ENCODE peak calls at places on chromosomes 5 and 9, in five cellular contexts. L is adrenal gland, A is sigmoid colon, F is right lobe of liver, M is prostate gland. N is an unnamed sample.

GRCh38 chr5:116598871-116599270 is 24.2 kb upstream of the SEMA6A start:
- DNase-seq in L (no peak), A (no peak), F (no peak), M (no peak), N (no peak)

GRCh38 chr5:58401701-58402100 is 58.2 kb downstream of the PLK2 start:
- DNase-seq in L (no peak), A (no peak), F (no peak), M (no peak), N (no peak)

GRCh38 chr5:57911466-57911865 is 428.9 kb upstream of the ACTBL2 start:
- DNase-seq in L (no peak), A (no peak), F (no peak), M (no peak), N (no peak)

GRCh38 chr9:116705531-116705930 is 18.4 kb downstream of the TRIM32 start:
- DNase-seq in L (no peak), A (no peak), F (no peak), M (no peak), N (no peak)

GRCh38 chr5:76641514-76642120 is 18.4 kb upstream of the F2RL2 start:
- DNase-seq in L (peak), A (no peak), F (no peak), M (peak), N (no peak)

GRCh38 chr5:144331361-144331760 is 160.7 kb downstream of the KCTD16 start:
- DNase-seq in L (no peak), A (no peak), F (no peak), M (no peak), N (no peak)

GRCh38 chr5:13470975-13471374 is 473.5 kb downstream of the DNAH5 start:
- DNase-seq in L (no peak), A (no peak), F (no peak), M (no peak), N (no peak)

GRCh38 chr5:133892774-133893173 is 75.7 kb downstream of the C5orf15 start:
- DNase-seq in L (no peak), A (peak), F (no peak), M (no peak), N (peak)

GRCh38 chr5:123044926-123045617 is 8.5 kb upstream of the PPIC start:
- DNase-seq in L (no peak), A (no peak), F (no peak), M (no peak), N (no peak)

GRCh38 chr5:177071671-177072385 is 14.9 kb upstream of the FGFR4 start:
- DNase-seq in L (peak), A (peak), F (no peak), M (peak), N (no peak)

GRCh38 chr5:192970-193831 is 1.9 kb downstream of the LRRC14B start:
- DNase-seq in L (no peak), A (peak), F (no peak), M (no peak), N (peak)

GRCh38 chr9:131709741-131710499 is 30.0 kb downstream of the RAPGEF1 start:
- DNase-seq in L (no peak), A (no peak), F (no peak), M (no peak), N (no peak)

GRCh38 chr9:91131433-91131839 is 230.3 kb downstream of the AUH start:
- DNase-seq in L (peak), A (peak), F (no peak), M (peak), N (no peak)

GRCh38 chr5:174247239-174247638 is 201.7 kb downstream of the NSG2 start:
- DNase-seq in L (no peak), A (no peak), F (no peak), M (no peak), N (no peak)

GRCh38 chr5:78328585-78329173 is 31.7 kb upstream of the SCAMP1 start:
- DNase-seq in L (no peak), A (no peak), F (no peak), M (no peak), N (no peak)

GRCh38 chr5:372556-372910 is 51.0 kb downstream of the AHRR start:
- DNase-seq in L (no peak), A (no peak), F (no peak), M (no peak), N (peak)

GRCh38 chr5:1913578-1913977 is 30.9 kb upstream of the IRX4 start:
- DNase-seq in L (no peak), A (peak), F (no peak), M (no peak), N (peak)

GRCh38 chr5:83313431-83313830 is 158.1 kb upstream of the VCAN start:
- DNase-seq in L (no peak), A (no peak), F (no peak), M (no peak), N (no peak)

GRCh38 chr5:150529555-150529954 is 21.6 kb downstream of the NDST1 start:
- DNase-seq in L (no peak), A (no peak), F (no peak), M (no peak), N (no peak)

GRCh38 chr5:141877478-141878185 is 578 bp downstream of the PCDH1 start:
- DNase-seq in L (no peak), A (no peak), F (peak), M (peak), N (peak)

GRCh38 chr5:143101740-143102386 is 301.6 kb downstream of the NR3C1 start:
- DNase-seq in L (no peak), A (no peak), F (no peak), M (no peak), N (no peak)

GRCh38 chr5:32531885-32532520 is 53.4 kb upstream of the SUB1 start:
- DNase-seq in L (no peak), A (no peak), F (no peak), M (no peak), N (no peak)

GRCh38 chr5:168020522-168021294 is 270.7 kb upstream of the WWC1 start:
- DNase-seq in L (no peak), A (no peak), F (no peak), M (no peak), N (no peak)

GRCh38 chr5:38448553-38449350 is 107.7 kb downstream of the LIFR start:
- DNase-seq in L (no peak), A (no peak), F (no peak), M (no peak), N (no peak)

GRCh38 chr9:88372103-88372694 is 16.0 kb upstream of the SPIN1 start:
- DNase-seq in L (no peak), A (no peak), F (no peak), M (no peak), N (no peak)

GRCh38 chr5:52706775-52707174 is 80.9 kb upstream of the ITGA1 start:
- DNase-seq in L (no peak), A (no peak), F (no peak), M (no peak), N (no peak)

GRCh38 chr9:35844628-35845301 is 15.7 kb downstream of the TMEM8B start:
- DNase-seq in L (peak), A (peak), F (no peak), M (peak), N (no peak)

GRCh38 chr9:21251162-21251561 is 11.4 kb upstream of the IFNA14 start:
- DNase-seq in L (no peak), A (no peak), F (no peak), M (no peak), N (no peak)

GRCh38 chr9:36488322-36488838 is 84.3 kb upstream of the MELK start:
- DNase-seq in L (no peak), A (no peak), F (peak), M (no peak), N (peak)

GRCh38 chr5:77347435-77348098 is 137.1 kb downstream of the PDE8B start:
- DNase-seq in L (no peak), A (no peak), F (no peak), M (no peak), N (no peak)

GRCh38 chr9:13141629-13142028 is 137.9 kb downstream of the MPDZ start:
- DNase-seq in L (no peak), A (no peak), F (no peak), M (no peak), N (no peak)

GRCh38 chr5:109080896-109081295 is 328.9 kb downstream of the PJA2 start:
- DNase-seq in L (no peak), A (no peak), F (no peak), M (no peak), N (no peak)

GRCh38 chr9:123251741-123252140 is 16.6 kb downstream of the STRBP start:
- DNase-seq in L (no peak), A (no peak), F (no peak), M (no peak), N (no peak)

DNA sequence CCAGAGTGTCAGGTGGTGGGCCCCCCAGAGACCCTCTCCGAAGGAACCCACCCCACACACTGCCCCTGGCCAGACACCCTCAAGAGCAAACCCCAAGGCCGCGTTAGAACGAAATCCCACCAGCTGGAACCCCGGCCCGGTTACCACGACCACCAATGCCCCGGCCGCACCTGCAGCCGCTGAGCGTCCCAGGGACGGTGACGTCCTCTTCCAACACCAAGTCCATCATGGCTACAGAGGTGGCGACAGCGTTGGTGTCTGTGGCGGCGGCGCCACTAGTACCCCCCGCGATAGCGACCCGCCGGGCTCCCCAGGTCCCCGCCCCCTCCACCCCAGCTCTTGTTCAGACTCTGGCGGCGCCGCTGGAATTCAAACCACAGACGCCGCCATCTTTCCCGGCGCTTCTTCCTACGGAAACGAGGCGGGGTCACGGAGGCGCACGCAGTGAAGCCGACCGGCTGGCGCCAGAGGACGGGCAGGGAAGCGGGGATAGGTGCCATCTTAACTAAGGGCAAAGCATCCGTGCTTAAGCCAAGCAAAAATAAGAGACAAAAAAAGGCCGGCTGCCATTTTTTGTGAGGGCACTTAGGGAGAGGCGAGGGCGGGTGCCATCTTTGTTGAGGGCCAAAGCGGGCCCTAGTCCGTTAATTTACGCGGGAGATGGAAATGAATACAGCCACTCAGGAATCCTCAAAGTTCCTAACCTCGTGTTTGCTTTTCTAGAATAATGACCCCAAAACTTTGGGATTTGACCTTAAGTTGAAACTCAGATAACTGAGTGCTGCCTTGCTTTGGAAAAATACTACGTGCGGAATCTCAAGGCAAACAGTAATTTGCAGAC is at the start of gene CDK5RAP2:
- DNase-seq in L (peak), A (peak), F (peak), M (peak), N (peak)
- TF ChIP-seq POLR2A in L (peak), A (no peak), F (peak), M (no peak), N (no peak)

GRCh38 chr9:5326187-5326586 is 13.5 kb downstream of the RLN1 start:
- DNase-seq in L (no peak), A (no peak), F (no peak), M (no peak), N (no peak)

GRCh38 chr9:5326893-5327548 is 12.7 kb downstream of the RLN1 start:
- DNase-seq in L (no peak), A (no peak), F (no peak), M (peak), N (no peak)

GRCh38 chr9:5315187-5315923 is 10.8 kb upstream of the RLN2 start:
- DNase-seq in L (no peak), A (no peak), F (no peak), M (no peak), N (no peak)

GRCh38 chr9:5321058-5321457 is 16.5 kb upstream of the RLN2 start:
- DNase-seq in L (no peak), A (no peak), F (no peak), M (no peak), N (no peak)
- TF ChIP-seq CTCF in L (no peak), A (no peak), F (no peak), M (no peak), N (no peak)

DNA sequence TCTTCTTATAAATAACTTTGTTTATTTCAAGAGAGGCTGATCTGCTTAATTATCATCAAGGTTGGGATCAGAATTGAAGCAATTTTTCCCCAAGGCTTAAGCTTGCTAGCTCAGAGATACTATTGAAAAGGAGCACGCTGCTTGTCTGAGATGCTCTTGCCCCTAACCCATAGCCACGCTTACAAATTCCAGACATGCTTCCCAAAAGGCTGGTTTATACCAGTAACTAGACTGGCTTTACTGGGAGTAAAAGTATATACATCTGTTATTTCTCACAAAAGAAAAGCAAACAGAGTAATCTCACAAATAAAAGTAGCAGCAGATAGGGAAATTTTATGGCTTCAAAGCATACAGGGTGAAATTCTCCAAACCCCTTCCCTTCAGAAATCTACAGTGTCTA is 163.1 kb upstream of the TRPC7 start:
- DNase-seq in L (no peak), A (no peak), F (no peak), M (no peak), N (no peak)
- H3K27ac ChIP-seq in L (no peak), A (no peak), F (no peak), M (no peak), N (no peak)

GRCh38 chr9:129900263-129901041 is 65.2 kb downstream of the USP20 start:
- DNase-seq in L (no peak), A (no peak), F (no peak), M (no peak), N (no peak)
- TF ChIP-seq POLR2A in L (no peak), A (no peak), F (no peak), M (no peak), N (no peak)